ENCODE peak calls at places on chromosome 1, in eight cellular contexts. R, Z, U, D, H, Q, E and A are unnamed samples.

GRCh38 chr1:84164156-84164555 is 20.1 kb downstream of the PRKACB start:
- DNase-seq in R (peak; percentile 26), Z (no peak), U (no peak), D (no peak), H (no peak), Q (peak; percentile 49), E (no peak), A (no peak)

GRCh38 chr1:5455056-5455455 is 537.2 kb downstream of the NPHP4 start:
- DNase-seq in R (no peak), Z (peak; percentile 2), U (no peak), D (no peak), H (no peak), Q (no peak), E (no peak), A (no peak)

GRCh38 chr1:14913475-14914155 is 239.9 kb upstream of the TMEM51 start:
- DNase-seq in R (no peak), Z (no peak), U (no peak), D (no peak), H (no peak), Q (no peak), E (no peak), A (no peak)

GRCh38 chr1:43934279-43934985 is 831 bp downstream of the ARTN start:
- DNase-seq in R (peak; percentile 63), Z (peak; percentile 63), U (peak; percentile 89), D (peak; percentile 54), H (peak; percentile 42), Q (no peak), E (peak; percentile 42), A (peak; percentile 53)

GRCh38 chr1:177270863-177271262 is 100.1 kb downstream of the BRINP2 start:
- DNase-seq in R (no peak), Z (no peak), U (no peak), D (no peak), H (no peak), Q (no peak), E (no peak), A (no peak)

GRCh38 chr1:168179411-168180147 is 817 bp downstream of the TIPRL start:
- DNase-seq in R (peak; percentile 47), Z (no peak), U (no peak), D (no peak), H (no peak), Q (peak; percentile 13), E (no peak), A (peak; percentile 18)

GRCh38 chr1:175673236-175674150 is 69.9 kb downstream of the TNR start:
- DNase-seq in R (no peak), Z (peak; percentile 15), U (no peak), D (no peak), H (no peak), Q (no peak), E (peak; percentile 82), A (no peak)

GRCh38 chr1:19113362-19114092 is 96.5 kb downstream of the UBR4 start:
- DNase-seq in R (peak; percentile 18), Z (peak; percentile 85), U (peak; percentile 22), D (no peak), H (no peak), Q (peak; percentile 17), E (peak; percentile 34), A (peak; percentile 51)

GRCh38 chr1:98733782-98734112 is 72.2 kb downstream of the SNX7 start:
- DNase-seq in R (peak; percentile 42), Z (no peak), U (no peak), D (no peak), H (no peak), Q (no peak), E (no peak), A (no peak)

GRCh38 chr1:107782192-107782845 is 182.7 kb downstream of the VAV3 start:
- DNase-seq in R (peak; percentile 77), Z (peak; percentile 61), U (peak; percentile 61), D (no peak), H (peak; percentile 85), Q (peak; percentile 54), E (peak; percentile 71), A (peak; percentile 90)

GRCh38 chr1:201689647-201690046 is 139.3 kb upstream of the IPO9 start:
- DNase-seq in R (no peak), Z (no peak), U (no peak), D (no peak), H (no peak), Q (no peak), E (no peak), A (no peak)

GRCh38 chr1:17347769-17348592 is 24.0 kb upstream of the PADI6 start:
- DNase-seq in R (peak; percentile 56), Z (peak; percentile 78), U (no peak), D (no peak), H (no peak), Q (no peak), E (no peak), A (no peak)

GRCh38 chr1:201656670-201657032 is 117.7 kb downstream of the NAV1 start:
- DNase-seq in R (no peak), Z (no peak), U (peak; percentile 85), D (peak; percentile 36), H (no peak), Q (no peak), E (no peak), A (no peak)

GRCh38 chr1:245475116-245475515 is 320.3 kb downstream of the KIF26B start:
- DNase-seq in R (peak; percentile 48), Z (peak; percentile 55), U (no peak), D (no peak), H (no peak), Q (no peak), E (no peak), A (no peak)

GRCh38 chr1:209268479-209268878 is 315.0 kb upstream of the CAMK1G start:
- DNase-seq in R (no peak), Z (no peak), U (no peak), D (no peak), H (no peak), Q (no peak), E (no peak), A (no peak)

GRCh38 chr1:10888289-10888688 is 91.8 kb upstream of the CASZ1 start:
- DNase-seq in R (no peak), Z (no peak), U (no peak), D (no peak), H (no peak), Q (no peak), E (no peak), A (no peak)

GRCh38 chr1:51517361-51518032 is 1.6 kb downstream of the EPS15 start:
- DNase-seq in R (peak; percentile 61), Z (no peak), U (no peak), D (no peak), H (peak; percentile 35), Q (peak; percentile 40), E (peak; percentile 49), A (no peak)

GRCh38 chr1:29122987-29123870 is 474 bp downstream of the TMEM200B start:
- DNase-seq in R (peak; percentile 36), Z (peak; percentile 25), U (peak; percentile 53), D (peak; percentile 42), H (no peak), Q (no peak), E (no peak), A (no peak)

GRCh38 chr1:244782056-244782455 is 53.4 kb upstream of the COX20 start:
- DNase-seq in R (no peak), Z (no peak), U (no peak), D (no peak), H (no peak), Q (no peak), E (no peak), A (no peak)

GRCh38 chr1:221594600-221594999 is 147.3 kb downstream of the DUSP10 start:
- DNase-seq in R (no peak), Z (no peak), U (no peak), D (no peak), H (no peak), Q (no peak), E (no peak), A (no peak)

GRCh38 chr1:9280015-9280860 is 12.5 kb upstream of the SPSB1 start:
- DNase-seq in R (peak; percentile 93), Z (peak; percentile 92), U (no peak), D (peak; percentile 72), H (no peak), Q (no peak), E (peak; percentile 70), A (peak; percentile 55)

GRCh38 chr1:8315573-8316475 is 2.1 kb upstream of the SLC45A1 start:
- DNase-seq in R (no peak), Z (peak; percentile 6), U (no peak), D (no peak), H (no peak), Q (no peak), E (no peak), A (no peak)

GRCh38 chr1:78277253-78277652 is 213.5 kb upstream of the PTGFR start:
- DNase-seq in R (peak; percentile 55), Z (peak; percentile 94), U (no peak), D (no peak), H (no peak), Q (no peak), E (no peak), A (no peak)

GRCh38 chr1:230073371-230074035 is 6.5 kb downstream of the GALNT2 start:
- DNase-seq in R (no peak), Z (peak; percentile 66), U (no peak), D (peak; percentile 41), H (no peak), Q (peak; percentile 45), E (no peak), A (no peak)

GRCh38 chr1:33151115-33151514 is 30.7 kb downstream of the TRIM62 start:
- DNase-seq in R (no peak), Z (no peak), U (no peak), D (no peak), H (no peak), Q (no peak), E (no peak), A (no peak)

GRCh38 chr1:156860639-156861423 is at the start of gene NTRK1:
- DNase-seq in R (no peak), Z (no peak), U (peak; percentile 55), D (no peak), H (no peak), Q (peak; percentile 19), E (peak; percentile 17), A (peak; percentile 43)

GRCh38 chr1:228735871-228736586 is 750 bp downstream of the RHOU start:
- DNase-seq in R (peak; percentile 31), Z (peak; percentile 10), U (peak; percentile 47), D (peak; percentile 64), H (peak; percentile 25), Q (no peak), E (peak; percentile 16), A (peak; percentile 24)

GRCh38 chr1:191904991-191905390 is 253.3 kb upstream of the RGS18 start:
- DNase-seq in R (no peak), Z (no peak), U (no peak), D (no peak), H (no peak), Q (no peak), E (no peak), A (no peak)

GRCh38 chr1:153353226-153353947 is 4.3 kb upstream of the S100A9 start:
- DNase-seq in R (peak; percentile 6), Z (peak; percentile 10), U (peak; percentile 60), D (no peak), H (no peak), Q (no peak), E (no peak), A (no peak)

GRCh38 chr1:61782771-61783170 is 40.5 kb downstream of the PATJ start:
- DNase-seq in R (no peak), Z (peak; percentile 9), U (no peak), D (no peak), H (no peak), Q (no peak), E (no peak), A (no peak)

GRCh38 chr1:215539803-215540575 is 27.1 kb upstream of the KCTD3 start:
- DNase-seq in R (peak; percentile 44), Z (peak; percentile 42), U (no peak), D (peak; percentile 36), H (peak; percentile 10), Q (no peak), E (peak; percentile 38), A (peak; percentile 7)

GRCh38 chr1:46557403-46557802 is 6.0 kb upstream of the KNCN start:
- DNase-seq in R (no peak), Z (no peak), U (no peak), D (no peak), H (no peak), Q (no peak), E (no peak), A (no peak)

GRCh38 chr1:152525080-152525641 is 10.9 kb downstream of the CRCT1 start:
- DNase-seq in R (no peak), Z (no peak), U (no peak), D (no peak), H (no peak), Q (no peak), E (no peak), A (no peak)

GRCh38 chr1:58981392-58981791 is 197.5 kb upstream of the JUN start:
- DNase-seq in R (no peak), Z (no peak), U (no peak), D (no peak), H (no peak), Q (no peak), E (no peak), A (no peak)